ENCODE peak calls at places on chromosome 4, in six cellular contexts. One of them, this sample, is unnamed.

GRCh38 chr4:186472948-186473347 is 82.4 kb downstream of the MTNR1A start:
- DNase-seq in WERI-Rb-1: no peak
- DNase-seq in A673: peak; percentile 58
- DNase-seq in stimulated activated CD4-positive, alpha-beta T cell treated with anti-CD3 and anti-CD28 coated beads, Interleukin-12 subunit alpha, Interleukin-12 subunit beta, amount 100 ng/mL, for 48 hours: no peak
- DNase-seq in mammary epithelial cell: peak; percentile 7
- DNase-seq in Calu3: no peak
- DNase-seq in this sample: peak; percentile 58

GRCh38 chr4:5198586-5198985 is 147.3 kb downstream of the STK32B start:
- DNase-seq in WERI-Rb-1: peak; percentile 73
- DNase-seq in A673: no peak
- DNase-seq in mammary epithelial cell: no peak
- DNase-seq in stimulated activated CD4-positive, alpha-beta T cell treated with anti-CD3 and anti-CD28 coated beads, Interleukin-12 subunit alpha, Interleukin-12 subunit beta, amount 100 ng/mL, for 48 hours: no peak
- DNase-seq in Calu3: no peak
- DNase-seq in this sample: no peak

GRCh38 chr4:17265139-17265538 is 246.8 kb downstream of the QDPR start:
- DNase-seq in A673: no peak
- DNase-seq in Calu3: no peak
- DNase-seq in mammary epithelial cell: no peak
- DNase-seq in WERI-Rb-1: no peak
- DNase-seq in stimulated activated CD4-positive, alpha-beta T cell treated with anti-CD3 and anti-CD28 coated beads, Interleukin-12 subunit alpha, Interleukin-12 subunit beta, amount 100 ng/mL, for 48 hours: no peak
- DNase-seq in this sample: no peak

GRCh38 chr4:78558421-78558820 is 6.9 kb downstream of the ANXA3 start:
- DNase-seq in WERI-Rb-1: no peak
- DNase-seq in mammary epithelial cell: peak; percentile 65
- DNase-seq in stimulated activated CD4-positive, alpha-beta T cell treated with anti-CD3 and anti-CD28 coated beads, Interleukin-12 subunit alpha, Interleukin-12 subunit beta, amount 100 ng/mL, for 48 hours: no peak
- DNase-seq in A673: no peak
- DNase-seq in Calu3: no peak
- DNase-seq in this sample: no peak

GRCh38 chr4:8851321-8852117 is 20.1 kb downstream of the HMX1 start:
- DNase-seq in stimulated activated CD4-positive, alpha-beta T cell treated with anti-CD3 and anti-CD28 coated beads, Interleukin-12 subunit alpha, Interleukin-12 subunit beta, amount 100 ng/mL, for 48 hours: no peak
- DNase-seq in WERI-Rb-1: no peak
- DNase-seq in Calu3: no peak
- DNase-seq in mammary epithelial cell: no peak
- DNase-seq in A673: no peak
- DNase-seq in this sample: no peak

GRCh38 chr4:123244233-123244632 is 152.4 kb upstream of the SPRY1 start:
- DNase-seq in A673: no peak
- DNase-seq in mammary epithelial cell: peak; percentile 85
- DNase-seq in Calu3: no peak
- DNase-seq in WERI-Rb-1: no peak
- DNase-seq in stimulated activated CD4-positive, alpha-beta T cell treated with anti-CD3 and anti-CD28 coated beads, Interleukin-12 subunit alpha, Interleukin-12 subunit beta, amount 100 ng/mL, for 48 hours: no peak
- DNase-seq in this sample: peak; percentile 48

GRCh38 chr4:123555500-123556273 is 159.1 kb downstream of the SPRY1 start:
- DNase-seq in stimulated activated CD4-positive, alpha-beta T cell treated with anti-CD3 and anti-CD28 coated beads, Interleukin-12 subunit alpha, Interleukin-12 subunit beta, amount 100 ng/mL, for 48 hours: no peak
- DNase-seq in A673: peak; percentile 65
- DNase-seq in Calu3: peak; percentile 88
- DNase-seq in mammary epithelial cell: peak; percentile 81
- DNase-seq in WERI-Rb-1: no peak
- DNase-seq in this sample: no peak

GRCh38 chr4:173168396-173169177 is at the start of gene GALNT7:
- DNase-seq in mammary epithelial cell: peak; percentile 66
- DNase-seq in Calu3: peak; percentile 73
- DNase-seq in A673: peak; percentile 90
- DNase-seq in stimulated activated CD4-positive, alpha-beta T cell treated with anti-CD3 and anti-CD28 coated beads, Interleukin-12 subunit alpha, Interleukin-12 subunit beta, amount 100 ng/mL, for 48 hours: peak; percentile 49
- DNase-seq in WERI-Rb-1: peak; percentile 93
- DNase-seq in this sample: peak; percentile 81

GRCh38 chr4:138242076-138242829 is at the start of gene SLC7A11:
- DNase-seq in WERI-Rb-1: peak; percentile 46
- DNase-seq in Calu3: peak; percentile 79
- DNase-seq in stimulated activated CD4-positive, alpha-beta T cell treated with anti-CD3 and anti-CD28 coated beads, Interleukin-12 subunit alpha, Interleukin-12 subunit beta, amount 100 ng/mL, for 48 hours: peak; percentile 36
- DNase-seq in mammary epithelial cell: peak; percentile 98
- DNase-seq in A673: peak; percentile 98
- DNase-seq in this sample: peak; percentile 96

GRCh38 chr4:78441786-78442185 is 109.8 kb upstream of the ANXA3 start:
- DNase-seq in A673: no peak
- DNase-seq in mammary epithelial cell: no peak
- DNase-seq in stimulated activated CD4-positive, alpha-beta T cell treated with anti-CD3 and anti-CD28 coated beads, Interleukin-12 subunit alpha, Interleukin-12 subunit beta, amount 100 ng/mL, for 48 hours: no peak
- DNase-seq in Calu3: no peak
- DNase-seq in WERI-Rb-1: no peak
- DNase-seq in this sample: no peak

GRCh38 chr4:175998782-175999181 is 66.9 kb upstream of the WDR17 start:
- DNase-seq in A673: peak; percentile 2
- DNase-seq in mammary epithelial cell: peak; percentile 41
- DNase-seq in stimulated activated CD4-positive, alpha-beta T cell treated with anti-CD3 and anti-CD28 coated beads, Interleukin-12 subunit alpha, Interleukin-12 subunit beta, amount 100 ng/mL, for 48 hours: no peak
- DNase-seq in Calu3: peak; percentile 48
- DNase-seq in WERI-Rb-1: peak; percentile 29
- DNase-seq in this sample: peak; percentile 49

GRCh38 chr4:37389967-37390580 is 145.5 kb downstream of the NWD2 start:
- DNase-seq in WERI-Rb-1: peak; percentile 28
- DNase-seq in Calu3: peak; percentile 38
- DNase-seq in stimulated activated CD4-positive, alpha-beta T cell treated with anti-CD3 and anti-CD28 coated beads, Interleukin-12 subunit alpha, Interleukin-12 subunit beta, amount 100 ng/mL, for 48 hours: no peak
- DNase-seq in mammary epithelial cell: peak; percentile 29
- DNase-seq in A673: peak; percentile 64
- DNase-seq in this sample: peak; percentile 75

GRCh38 chr4:19583827-19584569 is 667.7 kb upstream of the SLIT2 start:
- DNase-seq in stimulated activated CD4-positive, alpha-beta T cell treated with anti-CD3 and anti-CD28 coated beads, Interleukin-12 subunit alpha, Interleukin-12 subunit beta, amount 100 ng/mL, for 48 hours: no peak
- DNase-seq in mammary epithelial cell: peak; percentile 0
- DNase-seq in Calu3: no peak
- DNase-seq in A673: no peak
- DNase-seq in WERI-Rb-1: no peak
- DNase-seq in this sample: no peak

GRCh38 chr4:148270600-148270999 is 171.6 kb downstream of the NR3C2 start:
- DNase-seq in A673: no peak
- DNase-seq in mammary epithelial cell: peak; percentile 8
- DNase-seq in Calu3: no peak
- DNase-seq in WERI-Rb-1: no peak
- DNase-seq in stimulated activated CD4-positive, alpha-beta T cell treated with anti-CD3 and anti-CD28 coated beads, Interleukin-12 subunit alpha, Interleukin-12 subunit beta, amount 100 ng/mL, for 48 hours: no peak
- DNase-seq in this sample: no peak

GRCh38 chr4:12881945-12882589 is 602.1 kb downstream of the RAB28 start:
- DNase-seq in WERI-Rb-1: no peak
- DNase-seq in Calu3: no peak
- DNase-seq in A673: no peak
- DNase-seq in stimulated activated CD4-positive, alpha-beta T cell treated with anti-CD3 and anti-CD28 coated beads, Interleukin-12 subunit alpha, Interleukin-12 subunit beta, amount 100 ng/mL, for 48 hours: no peak
- DNase-seq in mammary epithelial cell: no peak
- DNase-seq in this sample: no peak

GRCh38 chr4:119025440-119025839 is 110.2 kb upstream of the MYOZ2 start:
- DNase-seq in stimulated activated CD4-positive, alpha-beta T cell treated with anti-CD3 and anti-CD28 coated beads, Interleukin-12 subunit alpha, Interleukin-12 subunit beta, amount 100 ng/mL, for 48 hours: no peak
- DNase-seq in A673: peak; percentile 48
- DNase-seq in WERI-Rb-1: no peak
- DNase-seq in mammary epithelial cell: peak; percentile 74
- DNase-seq in Calu3: peak; percentile 20
- DNase-seq in this sample: peak; percentile 33

GRCh38 chr4:2413821-2414610 is 4.4 kb downstream of the ZFYVE28 start:
- DNase-seq in Calu3: no peak
- DNase-seq in mammary epithelial cell: no peak
- DNase-seq in WERI-Rb-1: no peak
- DNase-seq in stimulated activated CD4-positive, alpha-beta T cell treated with anti-CD3 and anti-CD28 coated beads, Interleukin-12 subunit alpha, Interleukin-12 subunit beta, amount 100 ng/mL, for 48 hours: no peak
- DNase-seq in A673: peak; percentile 57
- DNase-seq in this sample: no peak

GRCh38 chr4:155342142-155342541 is 34.6 kb downstream of the MAP9 start:
- DNase-seq in WERI-Rb-1: no peak
- DNase-seq in stimulated activated CD4-positive, alpha-beta T cell treated with anti-CD3 and anti-CD28 coated beads, Interleukin-12 subunit alpha, Interleukin-12 subunit beta, amount 100 ng/mL, for 48 hours: no peak
- DNase-seq in mammary epithelial cell: peak; percentile 69
- DNase-seq in Calu3: no peak
- DNase-seq in A673: no peak
- DNase-seq in this sample: peak; percentile 13

GRCh38 chr4:74292111-74292870 is 16.0 kb upstream of the EPGN start:
- DNase-seq in mammary epithelial cell: peak; percentile 49
- DNase-seq in WERI-Rb-1: no peak
- DNase-seq in stimulated activated CD4-positive, alpha-beta T cell treated with anti-CD3 and anti-CD28 coated beads, Interleukin-12 subunit alpha, Interleukin-12 subunit beta, amount 100 ng/mL, for 48 hours: no peak
- DNase-seq in Calu3: no peak
- DNase-seq in A673: no peak
- DNase-seq in this sample: no peak

GRCh38 chr4:15963568-15963967 is 593 bp upstream of the FGFBP2 start:
- DNase-seq in WERI-Rb-1: no peak
- DNase-seq in stimulated activated CD4-positive, alpha-beta T cell treated with anti-CD3 and anti-CD28 coated beads, Interleukin-12 subunit alpha, Interleukin-12 subunit beta, amount 100 ng/mL, for 48 hours: peak; percentile 48
- DNase-seq in mammary epithelial cell: no peak
- DNase-seq in Calu3: no peak
- DNase-seq in A673: no peak
- DNase-seq in this sample: no peak

This sample was measured in SK-MEL-5.